ENCODE peak calls at places on chromosomes 3 and 15, in eight cellular contexts. W is HEK293T; B is A172; G is activated CD4-positive, alpha-beta T cell treated with anti-CD3 and anti-CD28 coated beads for 24 hours; N is CD4-positive, alpha-beta T cell; V is amniotic stem cell; X is GOT3; Y is cardiac muscle cell. J is an unnamed sample.

GRCh38 chr15:75143738-75144334 is 57.8 kb upstream of the C15orf39 start:
- DNase-seq in V (no peak), B (no peak), W (no peak), N (no peak), G (no peak), X (no peak), Y (peak), J (no peak)

GRCh38 chr3:178291555-178291954 is 244.7 kb upstream of the KCNMB2 start:
- DNase-seq in G (no peak), Y (no peak), W (no peak), V (no peak), X (no peak), N (no peak), B (no peak), J (no peak)

GRCh38 chr3:196688349-196688748 is 23.7 kb downstream of the CEP19 start:
- DNase-seq in N (no peak), Y (no peak), V (no peak), G (no peak), B (no peak), X (peak), W (no peak), J (no peak)

GRCh38 chr3:25444273-25444672 is 16.2 kb downstream of the RARB start:
- DNase-seq in B (no peak), V (no peak), N (no peak), W (no peak), G (no peak), X (no peak), Y (no peak), J (no peak)

GRCh38 chr15:51718199-51718598 is 19.3 kb downstream of the LYSMD2 start:
- DNase-seq in Y (peak), V (no peak), W (no peak), G (no peak), X (no peak), B (no peak), N (no peak), J (no peak)

GRCh38 chr15:90037510-90037860 is 36.4 kb downstream of the ZNF710 start:
- DNase-seq in V (no peak), B (peak), X (no peak), G (no peak), W (no peak), N (no peak), Y (no peak), J (no peak)

GRCh38 chr3:40680685-40681657 is 156.2 kb downstream of the ZNF621 start:
- DNase-seq in Y (no peak), G (no peak), W (no peak), N (no peak), X (no peak), V (no peak), B (no peak), J (no peak)

GRCh38 chr15:32849769-32850668 is 132.2 kb downstream of the GREM1 start:
- DNase-seq in X (no peak), Y (no peak), G (no peak), V (peak), B (peak), N (no peak), W (no peak), J (no peak)

GRCh38 chr15:26867199-26868007 is 541 bp downstream of the GABRA5 start:
- DNase-seq in X (no peak), B (no peak), G (no peak), N (no peak), V (no peak), W (no peak), Y (peak), J (no peak)

GRCh38 chr3:41346698-41347097 is 147.4 kb downstream of the CTNNB1 start:
- DNase-seq in V (no peak), X (no peak), Y (no peak), B (peak), G (no peak), N (no peak), W (no peak), J (no peak)

GRCh38 chr15:64050281-64051092 is 4.2 kb upstream of the DAPK2 start:
- DNase-seq in Y (no peak), V (no peak), N (no peak), B (no peak), G (no peak), X (no peak), W (no peak), J (no peak)

GRCh38 chr3:64584193-64584592 is 103.6 kb downstream of the ADAMTS9 start:
- DNase-seq in N (no peak), Y (no peak), V (no peak), G (no peak), W (no peak), X (no peak), B (no peak), J (no peak)

GRCh38 chr3:115341208-115341607 is 194.1 kb upstream of the ZBTB20 start:
- DNase-seq in N (no peak), Y (no peak), G (no peak), W (no peak), X (no peak), V (peak), B (peak), J (no peak)

GRCh38 chr3:81490541-81491288 is 270.7 kb downstream of the GBE1 start:
- DNase-seq in V (peak), Y (peak), W (peak), G (peak), N (peak), X (no peak), B (peak), J (peak)

GRCh38 chr3:148147896-148148295 is 549.8 kb upstream of the AGTR1 start:
- DNase-seq in V (no peak), B (no peak), Y (no peak), W (no peak), X (no peak), N (no peak), G (no peak), J (no peak)

GRCh38 chr15:91473894-91474293 is 373.8 kb downstream of the SV2B start:
- DNase-seq in N (no peak), Y (no peak), V (no peak), X (no peak), W (no peak), B (no peak), G (no peak), J (no peak)